ENCODE peak calls at places on chromosomes 13 and 19, in nine cellular contexts. V is activated CD4-positive, CD25-positive, alpha-beta regulatory T cell treated with anti-CD3 and anti-CD28 coated beads, Interleukin-2, amount 50 U/mL, for 24 hours; J is left ventricle myocardium superior; U is DND-41; B is Right ventricle myocardium superior; Y is right lobe of liver; X is T-helper 17 cell; M is HepG2; Q is lower lobe of right lung. C is an unnamed sample.

GRCh38 chr13:109870281-109871017 is 84.1 kb upstream of the IRS2 start:
- ATAC-seq in Y (no peak), Q (no peak), B (no peak), V (no peak), U (no peak), X (no peak), J (no peak), M (no peak), C (no peak)

GRCh38 chr13:22198001-22198400 is 527.1 kb downstream of the FGF9 start:
- ATAC-seq in V (no peak), Q (no peak), Y (peak), X (no peak), M (no peak), U (no peak), J (peak), B (peak), C (no peak)

GRCh38 chr13:24097667-24098066 is 62.9 kb upstream of the SPATA13 start:
- ATAC-seq in U (peak), J (no peak), Y (no peak), B (no peak), M (peak), X (peak), V (peak), Q (no peak), C (no peak)

GRCh38 chr13:75587679-75588078 is 38.1 kb downstream of the UCHL3 start:
- ATAC-seq in J (no peak), V (no peak), Y (peak), Q (no peak), M (peak), X (no peak), U (no peak), B (no peak), C (no peak)

GRCh38 chr13:109228211-109228610 is 558.2 kb downstream of the IRS2 start:
- ATAC-seq in M (no peak), J (no peak), X (no peak), Q (no peak), U (no peak), B (no peak), V (no peak), Y (peak), C (no peak)

GRCh38 chr13:33258437-33259193 is 26.9 kb downstream of the STARD13 start:
- ATAC-seq in B (peak), X (no peak), V (no peak), Y (peak), Q (peak), J (peak), U (no peak), M (peak), C (peak)

GRCh38 chr19:38073806-38074685 is 150.0 kb downstream of the DPF1 start:
- ATAC-seq in X (no peak), U (no peak), M (peak), B (no peak), Y (peak), Q (no peak), J (no peak), V (no peak), C (no peak)

GRCh38 chr13:61144834-61145593 is 270.6 kb downstream of the PCDH20 start:
- ATAC-seq in Q (no peak), M (no peak), J (no peak), Y (no peak), U (no peak), X (no peak), V (no peak), B (peak), C (no peak)

GRCh38 chr13:76014618-76015315 is 378.6 kb downstream of the LMO7 start:
- ATAC-seq in J (peak), V (no peak), Q (no peak), M (no peak), X (no peak), Y (no peak), B (peak), U (no peak), C (peak)

GRCh38 chr13:95707442-95708389 is 30.8 kb downstream of the DNAJC3 start:
- ATAC-seq in U (no peak), J (peak), Y (peak), Q (peak), X (peak), V (no peak), M (peak), B (peak), C (no peak)

GRCh38 chr13:108227651-108228272 is 9.6 kb downstream of the ABHD13 start:
- ATAC-seq in Y (peak), B (peak), M (no peak), U (peak), J (no peak), X (peak), Q (no peak), V (no peak), C (no peak)

GRCh38 chr19:50362656-50363424 is 2.6 kb downstream of the NAPSA start:
- ATAC-seq in M (no peak), B (no peak), U (no peak), Y (no peak), V (peak), X (no peak), Q (peak), J (no peak), C (no peak)

GRCh38 chr13:77338961-77339401 is 12.1 kb upstream of the MYCBP2 start:
- ATAC-seq in Q (peak), M (no peak), B (peak), U (no peak), Y (peak), J (peak), X (peak), V (no peak), C (no peak)

GRCh38 chr13:80458546-80458945 is 117.6 kb upstream of the SPRY2 start:
- ATAC-seq in Q (no peak), X (no peak), M (no peak), Y (no peak), U (no peak), B (no peak), J (peak), V (no peak), C (no peak)

GRCh38 chr13:73851104-73851503 is 283.1 kb downstream of the KLF12 start:
- ATAC-seq in J (no peak), V (peak), B (no peak), X (no peak), U (no peak), Y (no peak), M (no peak), Q (no peak), C (no peak)

GRCh38 chr13:97648171-97648880 is 214.4 kb downstream of the RAP2A start:
- ATAC-seq in Y (no peak), Q (no peak), J (no peak), B (no peak), U (no peak), V (no peak), X (no peak), M (no peak), C (no peak)

GRCh38 chr19:49490287-49491029 is 3.0 kb downstream of the RPL13A start:
- ATAC-seq in V (no peak), B (no peak), Q (no peak), J (no peak), X (no peak), M (no peak), U (no peak), Y (no peak), C (no peak)

GRCh38 chr19:33472696-33473624 is 48.6 kb downstream of the PEPD start:
- ATAC-seq in V (no peak), U (no peak), X (no peak), J (no peak), B (no peak), M (no peak), Q (no peak), Y (no peak), C (no peak)

GRCh38 chr19:51458051-51458645 is at the start of gene SIGLEC8:
- ATAC-seq in X (no peak), B (no peak), Y (peak), Q (no peak), V (no peak), M (no peak), U (no peak), J (no peak), C (no peak)

GRCh38 chr19:10553943-10554381 is 10.3 kb downstream of the ATG4D start:
- ATAC-seq in M (no peak), X (peak), Y (peak), B (peak), V (peak), Q (peak), U (peak), J (no peak), C (no peak)

GRCh38 chr19:1425102-1425842 is 12.9 kb upstream of the RPS15 start:
- ATAC-seq in Q (no peak), X (no peak), J (no peak), U (no peak), V (no peak), B (no peak), M (no peak), Y (no peak), C (no peak)

GRCh38 chr13:75440100-75440499 is 41.9 kb downstream of the TBC1D4 start:
- ATAC-seq in X (no peak), U (no peak), J (peak), V (no peak), Y (peak), M (peak), B (peak), Q (no peak), C (no peak)

GRCh38 chr19:2051771-2052704 is 994 bp upstream of the MKNK2 start:
- ATAC-seq in B (no peak), Q (no peak), Y (peak), J (no peak), V (peak), U (no peak), M (peak), X (peak), C (no peak)

GRCh38 chr13:43800828-43801227 is 14.1 kb upstream of the ENOX1 start:
- ATAC-seq in U (no peak), B (no peak), V (no peak), Q (no peak), Y (no peak), M (no peak), X (no peak), J (no peak), C (no peak)

GRCh38 chr19:6925801-6926751 is 38.7 kb downstream of the ADGRE1 start:
- ATAC-seq in X (peak), B (no peak), V (peak), J (no peak), Q (no peak), M (no peak), Y (no peak), U (no peak), C (no peak)

GRCh38 chr13:45490068-45490467 is 25.3 kb downstream of the COG3 start:
- ATAC-seq in Q (no peak), B (peak), X (peak), V (no peak), J (peak), M (peak), U (peak), Y (peak), C (no peak)

GRCh38 chr13:33485247-33485646 is 199.7 kb upstream of the STARD13 start:
- ATAC-seq in J (no peak), Y (no peak), B (no peak), Q (no peak), M (no peak), V (no peak), U (no peak), X (no peak), C (no peak)

GRCh38 chr13:107534548-107534947 is 680.8 kb downstream of the LIG4 start:
- ATAC-seq in X (no peak), V (no peak), M (no peak), Y (no peak), U (no peak), Q (no peak), B (no peak), J (no peak), C (no peak)

GRCh38 chr13:82647540-82647939 is 1234.7 kb downstream of the SLITRK1 start:
- ATAC-seq in X (no peak), M (no peak), J (no peak), B (no peak), V (no peak), U (no peak), Y (no peak), Q (no peak), C (no peak)

GRCh38 chr19:35066121-35066520 is 24.6 kb downstream of the HPN start:
- ATAC-seq in Q (no peak), X (no peak), Y (no peak), M (peak), B (no peak), U (no peak), J (no peak), V (no peak), C (no peak)